ENCODE peak calls at places on chromosome 7, in six cellular contexts. A, S, M, Z, T and F are unnamed samples.

GRCh38 chr7:142194201-142194600 is 63.7 kb downstream of the PRSS58 start:
- DNase-seq in A (no peak), S (no peak), M (no peak), Z (no peak), T (no peak), F (no peak)

GRCh38 chr7:34952822-34953221 is 84.5 kb downstream of the DPY19L1 start:
- DNase-seq in A (no peak), S (no peak), M (no peak), Z (no peak), T (no peak), F (no peak)

GRCh38 chr7:885261-885892 is 9.0 kb downstream of the GET4 start:
- DNase-seq in A (no peak), S (no peak), M (no peak), Z (no peak), T (no peak), F (no peak)

GRCh38 chr7:101162551-101163280 is 2.7 kb downstream of the VGF start:
- DNase-seq in A (peak), S (peak), M (no peak), Z (peak), T (peak), F (no peak)

GRCh38 chr7:119482671-119483070 is 790.3 kb upstream of the KCND2 start:
- DNase-seq in A (no peak), S (no peak), M (no peak), Z (no peak), T (no peak), F (no peak)

GRCh38 chr7:17021205-17021604 is 139.4 kb upstream of the AGR3 start:
- DNase-seq in A (peak), S (no peak), M (no peak), Z (peak), T (no peak), F (no peak)

GRCh38 chr7:74275401-74275881 is 13.8 kb upstream of the CLIP2 start:
- DNase-seq in A (no peak), S (peak), M (no peak), Z (no peak), T (peak), F (no peak)

GRCh38 chr7:120033114-120033513 is 239.9 kb upstream of the KCND2 start:
- DNase-seq in A (no peak), S (peak), M (no peak), Z (peak), T (no peak), F (no peak)

GRCh38 chr7:3561908-3562307 is 260.9 kb downstream of the SDK1 start:
- DNase-seq in A (no peak), S (no peak), M (no peak), Z (no peak), T (no peak), F (no peak)

GRCh38 chr7:14071045-14071444 is 81.6 kb upstream of the ETV1 start:
- DNase-seq in A (no peak), S (no peak), M (no peak), Z (no peak), T (no peak), F (no peak)

DNA sequence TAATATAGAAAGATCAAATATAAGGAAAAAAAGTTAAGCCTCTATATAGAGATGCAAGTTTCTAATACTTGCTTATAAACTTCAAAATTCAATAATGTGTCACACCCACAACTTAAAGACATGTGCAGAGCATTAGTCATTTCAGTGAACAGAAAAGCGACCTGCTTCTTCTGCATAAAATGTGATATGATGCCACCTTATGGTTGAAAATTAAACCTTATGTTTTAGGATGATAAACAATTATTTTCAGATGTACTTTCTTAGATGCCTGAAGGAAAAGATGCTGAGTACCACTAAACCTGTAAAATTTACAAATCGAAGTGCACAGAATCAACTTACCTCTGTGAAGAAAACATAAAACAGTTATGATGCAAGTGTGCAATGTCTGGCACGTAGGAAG is 96.0 kb downstream of the MTERF1 start:
- DNase-seq in A (peak), S (peak), M (peak), Z (peak), T (no peak), F (peak)
- TF ChIP-seq CTCF in A (peak), S (no peak), M (peak), Z (peak), T (no peak), F (peak)

GRCh38 chr7:103093429-103093828 is 18.5 kb downstream of the ARMC10 start:
- DNase-seq in A (no peak), S (no peak), M (no peak), Z (peak), T (no peak), F (no peak)

DNA sequence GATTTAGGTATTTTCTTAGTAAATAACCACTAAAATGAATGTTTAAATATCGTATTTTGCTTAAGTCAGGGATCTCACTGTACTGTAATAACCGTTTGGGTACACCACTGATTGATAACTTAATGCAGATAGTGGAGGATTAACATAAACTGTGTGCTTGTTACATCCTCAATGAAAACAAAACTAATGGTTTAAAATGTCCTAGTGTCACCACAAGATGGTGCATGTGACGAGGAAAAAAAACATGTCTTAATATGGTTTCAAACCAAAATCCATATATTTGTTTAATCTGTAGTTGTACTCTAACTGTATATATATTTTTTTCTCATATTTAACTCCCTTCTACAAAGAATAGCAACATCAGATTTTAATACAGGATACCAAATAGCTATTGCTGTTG is 19.2 kb downstream of the ARMC10 start:
- DNase-seq in A (no peak), S (peak), M (no peak), Z (no peak), T (no peak), F (no peak)
- TF ChIP-seq CTCF in A (peak), S (no peak), M (no peak), Z (no peak), T (no peak), F (no peak)

GRCh38 chr7:93799750-93800357 is 90.7 kb downstream of the TFPI2 start:
- DNase-seq in A (peak), S (peak), M (no peak), Z (peak), T (no peak), F (no peak)
- TF ChIP-seq CTCF in A (peak), S (peak), M (peak), Z (peak), T (no peak), F (peak)

DNA sequence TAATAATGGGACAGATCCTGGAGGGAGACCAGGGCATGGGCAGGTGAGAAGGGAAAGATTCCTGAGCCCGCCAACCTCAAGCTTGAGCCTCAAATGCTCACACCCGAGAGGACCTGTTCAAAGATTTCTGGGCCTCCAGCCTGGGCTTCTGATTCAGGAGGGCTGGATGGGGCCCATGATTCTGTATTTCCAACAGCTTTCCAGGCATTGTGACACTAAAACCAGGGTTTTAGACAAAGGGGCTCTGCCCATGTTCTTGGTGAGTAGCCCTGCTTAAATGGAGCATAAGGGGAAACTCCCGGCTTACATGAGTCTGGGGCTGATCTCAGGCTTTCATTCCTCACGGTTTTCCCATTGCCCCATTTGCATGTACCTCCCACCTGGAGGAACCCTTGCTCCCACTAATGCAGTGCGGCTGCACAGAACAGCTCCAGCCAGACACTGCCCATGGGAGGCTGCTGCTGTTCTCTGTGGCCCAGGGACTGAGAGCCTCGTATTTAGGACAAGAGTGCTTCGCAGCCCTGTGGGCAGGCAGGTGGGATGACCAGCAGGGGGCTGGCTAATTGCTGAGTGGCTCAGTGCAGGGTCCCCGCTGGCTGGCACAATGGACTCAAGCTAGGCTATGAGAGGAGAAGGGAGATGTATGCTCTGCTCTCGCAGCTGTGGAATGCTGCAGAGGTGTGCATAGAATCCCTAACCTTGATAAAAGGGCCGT is 135.3 kb upstream of the COBL start:
- DNase-seq in A (no peak), S (no peak), M (no peak), Z (no peak), T (peak), F (no peak)
- TF ChIP-seq CTCF in A (no peak), S (no peak), M (no peak), Z (no peak), T (peak), F (no peak)

GRCh38 chr7:88758355-88759215 is 915 bp upstream of the ZNF804B start:
- DNase-seq in A (no peak), S (peak), M (no peak), Z (no peak), T (peak), F (no peak)
- TF ChIP-seq CTCF in A (no peak), S (no peak), M (no peak), Z (no peak), T (no peak), F (no peak)